ENCODE peak calls at places on chromosome 5, in six cellular contexts. F, K, D, A, H and E are unnamed samples.

GRCh38 chr5:133113331-133114061 is 61.7 kb downstream of the HSPA4 start:
- DNase-seq in F (no peak), K (no peak), D (peak; percentile 80), A (no peak), H (no peak), E (peak; percentile 66)

GRCh38 chr5:124906339-124907097 is 160.1 kb upstream of the ZNF608 start:
- DNase-seq in F (no peak), K (no peak), D (peak; percentile 71), A (no peak), H (peak; percentile 10), E (peak; percentile 91)

GRCh38 chr5:82513739-82514138 is 235.6 kb upstream of the RPS23 start:
- DNase-seq in F (no peak), K (peak; percentile 60), D (no peak), A (no peak), H (no peak), E (no peak)

GRCh38 chr5:71587709-71588532 is 781 bp downstream of the MCCC2 start:
- DNase-seq in F (no peak), K (no peak), D (peak; percentile 13), A (no peak), H (peak; percentile 7), E (peak; percentile 26)

GRCh38 chr5:1637639-1638481 is 114.1 kb upstream of the LPCAT1 start:
- DNase-seq in F (no peak), K (no peak), D (no peak), A (no peak), H (no peak), E (no peak)

GRCh38 chr5:2015961-2016360 is 133.2 kb upstream of the IRX4 start:
- DNase-seq in F (no peak), K (no peak), D (no peak), A (no peak), H (no peak), E (no peak)

GRCh38 chr5:52854949-52855348 is 67.2 kb downstream of the ITGA1 start:
- DNase-seq in F (no peak), K (no peak), D (no peak), A (no peak), H (no peak), E (no peak)

GRCh38 chr5:53871050-53871449 is 310.6 kb downstream of the NDUFS4 start:
- DNase-seq in F (no peak), K (no peak), D (no peak), A (no peak), H (peak; percentile 13), E (peak; percentile 40)

GRCh38 chr5:107551088-107551487 is 119.6 kb downstream of the EFNA5 start:
- DNase-seq in F (no peak), K (no peak), D (no peak), A (no peak), H (no peak), E (no peak)

DNA sequence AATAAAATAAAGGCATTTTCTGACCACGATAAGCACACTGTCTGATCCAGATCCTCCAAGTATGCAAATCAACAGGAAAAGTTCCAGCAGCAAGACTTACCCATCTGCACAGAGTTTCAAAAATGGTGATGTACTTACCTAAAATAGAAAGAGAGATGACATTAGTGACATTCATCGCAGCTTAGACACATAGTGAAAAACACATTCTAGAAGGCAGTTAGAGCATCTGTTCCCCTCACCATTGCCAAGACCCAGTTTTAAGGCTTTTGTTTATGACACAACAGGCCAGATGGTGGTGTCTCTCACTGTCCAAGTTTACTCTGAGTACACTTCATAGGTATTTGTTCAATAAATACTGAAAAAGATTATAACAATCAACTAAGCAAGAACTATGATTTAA is 207.7 kb downstream of the PDE4D start:
- DNase-seq in F (no peak), K (no peak), D (no peak), A (peak; percentile 8), H (no peak), E (peak; percentile 32)
- TF ChIP-seq CTCF in F (no peak), K (no peak), D (no peak), A (peak; percentile 5), H (no peak), E (no peak)

GRCh38 chr5:151060742-151061141 is 20.1 kb downstream of the TNIP1 start:
- DNase-seq in F (no peak), K (no peak), D (no peak), A (no peak), H (no peak), E (no peak)

GRCh38 chr5:151058301-151058700 is 22.5 kb downstream of the TNIP1 start:
- DNase-seq in F (no peak), K (no peak), D (no peak), A (no peak), H (no peak), E (no peak)

GRCh38 chr5:151056367-151057306 is 24.2 kb downstream of the TNIP1 start:
- DNase-seq in F (peak; percentile 57), K (no peak), D (no peak), A (no peak), H (no peak), E (no peak)

GRCh38 chr5:151062405-151063135 is 18.3 kb downstream of the TNIP1 start:
- DNase-seq in F (no peak), K (no peak), D (no peak), A (no peak), H (no peak), E (no peak)

DNA sequence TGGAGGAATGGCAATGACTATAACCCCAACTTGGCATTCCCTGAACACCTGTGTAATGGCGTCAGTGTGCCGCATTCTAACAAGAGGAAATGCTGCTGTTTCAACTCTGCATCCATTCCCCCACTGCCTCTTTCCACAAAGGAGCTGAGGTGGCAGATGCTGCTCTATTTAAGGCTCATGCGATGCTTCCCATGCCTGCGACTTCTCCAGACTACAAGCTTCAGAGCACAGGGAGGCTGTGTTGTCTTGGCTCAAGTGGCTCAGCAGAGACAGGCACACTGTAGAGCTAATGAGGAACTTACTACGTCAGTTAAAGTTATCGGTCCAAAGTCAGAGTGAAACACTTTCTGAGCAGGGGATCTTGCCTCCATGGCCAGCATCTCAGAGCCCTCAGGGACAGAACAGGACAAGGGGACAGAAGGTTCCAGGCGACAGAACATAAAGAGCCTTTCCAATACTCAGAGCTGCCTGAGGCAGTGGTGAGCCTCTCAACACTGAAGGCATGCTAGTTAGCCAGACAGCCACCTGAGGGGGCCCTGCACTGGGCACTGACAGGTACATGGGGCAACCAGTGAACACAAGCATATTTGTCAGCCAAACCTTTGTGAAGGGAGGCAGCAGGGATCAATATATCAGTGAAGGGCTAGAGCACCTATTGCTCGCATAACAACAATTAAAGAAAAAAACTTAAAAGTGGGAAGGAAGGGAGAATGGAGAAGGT is 21.8 kb downstream of the TNIP1 start:
- DNase-seq in F (peak; percentile 60), K (no peak), D (no peak), A (no peak), H (no peak), E (no peak)
- TF ChIP-seq CTCF in F (no peak), K (no peak), D (no peak), A (peak; percentile 20), H (no peak), E (no peak)

GRCh38 chr5:74903165-74903787 is 37.1 kb upstream of the FAM169A start:
- DNase-seq in F (no peak), K (peak; percentile 92), D (peak; percentile 92), A (peak; percentile 16), H (peak; percentile 57), E (peak; percentile 3)
- TF ChIP-seq CTCF in F (no peak), K (peak; percentile 90), D (peak; percentile 89), A (peak; percentile 63), H (peak; percentile 51), E (peak; percentile 27)

GRCh38 chr5:94111209-94112004 is 370.0 kb upstream of the POU5F2 start:
- DNase-seq in F (peak; percentile 90), K (peak; percentile 98), D (peak; percentile 96), A (peak; percentile 94), H (peak; percentile 98), E (peak; percentile 97)
- TF ChIP-seq CTCF in F (no peak), K (peak; percentile 38), D (no peak), A (no peak), H (no peak), E (peak; percentile 21)

GRCh38 chr5:95098012-95098411 is 186.9 kb downstream of the MCTP1 start:
- DNase-seq in F (no peak), K (no peak), D (no peak), A (no peak), H (no peak), E (no peak)
- TF ChIP-seq CTCF in F (no peak), K (no peak), D (no peak), A (no peak), H (no peak), E (no peak)

GRCh38 chr5:160643588-160643987 is 208.4 kb downstream of the ATP10B start:
- DNase-seq in F (peak; percentile 18), K (no peak), D (no peak), A (no peak), H (no peak), E (no peak)

GRCh38 chr5:160646033-160646432 is 206.0 kb downstream of the ATP10B start:
- DNase-seq in F (no peak), K (no peak), D (no peak), A (no peak), H (no peak), E (no peak)

GRCh38 chr5:160651682-160652645 is 200.0 kb downstream of the ATP10B start:
- DNase-seq in F (no peak), K (no peak), D (no peak), A (no peak), H (no peak), E (no peak)

DNA sequence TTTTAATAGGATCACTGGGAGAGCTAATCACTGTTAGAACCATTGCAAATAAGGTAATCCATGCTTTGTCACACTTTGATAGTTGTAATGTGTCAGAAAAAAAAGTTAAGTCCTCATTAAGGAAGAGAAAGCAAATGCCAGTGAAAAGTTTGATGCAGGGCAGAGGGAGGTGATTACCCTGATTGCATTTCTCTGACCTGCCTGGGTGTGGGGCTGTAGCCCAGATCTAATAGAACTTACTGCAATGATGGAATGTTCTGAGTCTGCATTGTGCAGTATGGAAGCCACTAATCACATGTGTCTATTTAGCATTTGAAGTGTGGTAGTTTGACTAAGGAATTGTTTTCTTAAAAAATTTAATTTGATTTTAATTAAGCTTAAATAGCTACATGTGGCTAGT is 202.7 kb downstream of the ATP10B start:
- DNase-seq in F (peak; percentile 4), K (peak; percentile 39), D (peak; percentile 32), A (no peak), H (no peak), E (no peak)
- TF ChIP-seq CTCF in F (peak; percentile 29), K (peak; percentile 75), D (peak; percentile 64), A (peak; percentile 40), H (no peak), E (no peak)

DNA sequence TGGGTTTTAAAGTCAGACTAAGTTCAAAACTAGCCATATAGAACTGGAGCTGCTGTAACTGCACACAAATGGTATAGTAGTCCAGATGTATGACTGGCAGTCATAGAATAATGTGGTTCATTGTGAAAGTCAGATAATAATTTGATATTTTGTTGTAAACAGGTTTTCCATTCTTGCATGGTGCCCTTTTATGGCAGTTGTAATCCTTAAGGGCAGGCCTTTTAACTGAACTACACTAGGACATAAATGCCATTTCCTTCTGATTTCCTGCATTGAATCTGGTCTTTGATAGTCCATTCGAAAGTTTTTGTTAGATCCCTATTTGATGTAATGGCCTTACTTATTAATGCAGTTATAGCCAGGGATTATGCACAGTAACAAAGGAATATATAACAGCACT is 632.6 kb downstream of the PDE4D start:
- DNase-seq in F (no peak), K (no peak), D (no peak), A (no peak), H (no peak), E (no peak)
- TF ChIP-seq CTCF in F (no peak), K (no peak), D (no peak), A (no peak), H (no peak), E (no peak)